ENCODE peak calls at places on chromosome 11, in six cellular contexts. One of them, this sample, is unnamed.

GRCh38 chr11:100639140-100639539 is 47.9 kb upstream of the ARHGAP42 start:
- DNase-seq in MM.1S: no peak
- DNase-seq in PC-3: no peak
- DNase-seq in SK-N-SH: no peak
- DNase-seq in neural progenitor cell: no peak
- DNase-seq in OCI-LY7: no peak
- DNase-seq in this sample: no peak

GRCh38 chr11:2270322-2271076 is at the start of gene ASCL2:
- DNase-seq in MM.1S: no peak
- DNase-seq in OCI-LY7: no peak
- DNase-seq in neural progenitor cell: peak; percentile 40
- DNase-seq in PC-3: no peak
- DNase-seq in SK-N-SH: peak; percentile 43
- DNase-seq in this sample: no peak

GRCh38 chr11:75852406-75853017 is 37.5 kb downstream of the UVRAG start:
- DNase-seq in PC-3: no peak
- DNase-seq in OCI-LY7: no peak
- DNase-seq in SK-N-SH: no peak
- DNase-seq in MM.1S: no peak
- DNase-seq in neural progenitor cell: no peak
- DNase-seq in this sample: peak; percentile 10

GRCh38 chr11:86116996-86117705 is 48.3 kb upstream of the PICALM start:
- DNase-seq in SK-N-SH: no peak
- DNase-seq in MM.1S: no peak
- DNase-seq in PC-3: peak; percentile 73
- DNase-seq in neural progenitor cell: no peak
- DNase-seq in OCI-LY7: no peak
- DNase-seq in this sample: peak; percentile 78

GRCh38 chr11:33687733-33688479 is 12.7 kb downstream of the C11orf91 start:
- DNase-seq in neural progenitor cell: peak; percentile 75
- DNase-seq in OCI-LY7: peak; percentile 74
- DNase-seq in MM.1S: peak; percentile 76
- DNase-seq in SK-N-SH: peak; percentile 71
- DNase-seq in PC-3: peak; percentile 82
- DNase-seq in this sample: peak; percentile 86

GRCh38 chr11:3051435-3052108 is 5.7 kb downstream of the CARS1 start:
- DNase-seq in SK-N-SH: no peak
- DNase-seq in PC-3: no peak
- DNase-seq in MM.1S: no peak
- DNase-seq in neural progenitor cell: no peak
- DNase-seq in OCI-LY7: no peak
- DNase-seq in this sample: no peak

GRCh38 chr11:76408171-76408965 is 27.2 kb downstream of the GVQW3 start:
- DNase-seq in OCI-LY7: peak; percentile 45
- DNase-seq in PC-3: no peak
- DNase-seq in neural progenitor cell: no peak
- DNase-seq in MM.1S: no peak
- DNase-seq in SK-N-SH: peak; percentile 27
- DNase-seq in this sample: no peak

GRCh38 chr11:73145986-73146575 is 4.0 kb upstream of the FCHSD2 start:
- DNase-seq in PC-3: no peak
- DNase-seq in neural progenitor cell: no peak
- DNase-seq in SK-N-SH: peak; percentile 31
- DNase-seq in OCI-LY7: no peak
- DNase-seq in MM.1S: no peak
- DNase-seq in this sample: no peak

GRCh38 chr11:65329503-65329902 is 4.1 kb upstream of the DPF2 start:
- DNase-seq in neural progenitor cell: no peak
- DNase-seq in MM.1S: no peak
- DNase-seq in SK-N-SH: no peak
- DNase-seq in PC-3: no peak
- DNase-seq in OCI-LY7: no peak
- DNase-seq in this sample: no peak

GRCh38 chr11:6695377-6695776 is 12.2 kb upstream of the MRPL17 start:
- DNase-seq in OCI-LY7: no peak
- DNase-seq in SK-N-SH: no peak
- DNase-seq in neural progenitor cell: no peak
- DNase-seq in PC-3: no peak
- DNase-seq in MM.1S: no peak
- DNase-seq in this sample: peak; percentile 79

GRCh38 chr11:1202154-1202775 is 20.6 kb upstream of the MUC5B start:
- DNase-seq in neural progenitor cell: no peak
- DNase-seq in PC-3: no peak
- DNase-seq in OCI-LY7: peak; percentile 13
- DNase-seq in MM.1S: no peak
- DNase-seq in SK-N-SH: peak; percentile 60
- DNase-seq in this sample: peak; percentile 45

GRCh38 chr11:9859491-9860305 is 195.8 kb downstream of the SWAP70 start:
- DNase-seq in MM.1S: no peak
- DNase-seq in PC-3: no peak
- DNase-seq in SK-N-SH: no peak
- DNase-seq in neural progenitor cell: no peak
- DNase-seq in OCI-LY7: no peak
- DNase-seq in this sample: peak; percentile 64

GRCh38 chr11:19234428-19234827 is 6.3 kb downstream of the E2F8 start:
- DNase-seq in MM.1S: no peak
- DNase-seq in neural progenitor cell: no peak
- DNase-seq in OCI-LY7: no peak
- DNase-seq in PC-3: no peak
- DNase-seq in SK-N-SH: no peak
- DNase-seq in this sample: no peak

GRCh38 chr11:1837171-1838076 is 1.4 kb upstream of the TNNI2 start:
- DNase-seq in PC-3: peak; percentile 33
- DNase-seq in MM.1S: peak; percentile 43
- DNase-seq in neural progenitor cell: peak; percentile 93
- DNase-seq in OCI-LY7: peak; percentile 88
- DNase-seq in SK-N-SH: peak; percentile 97
- DNase-seq in this sample: peak; percentile 64

GRCh38 chr11:134574947-134575346 is 162.9 kb upstream of the B3GAT1 start:
- DNase-seq in SK-N-SH: no peak
- DNase-seq in OCI-LY7: no peak
- DNase-seq in PC-3: no peak
- DNase-seq in MM.1S: no peak
- DNase-seq in neural progenitor cell: no peak
- DNase-seq in this sample: no peak

GRCh38 chr11:19027829-19028595 is 32.5 kb downstream of the MRGPRX2 start:
- DNase-seq in MM.1S: no peak
- DNase-seq in neural progenitor cell: no peak
- DNase-seq in OCI-LY7: no peak
- DNase-seq in SK-N-SH: no peak
- DNase-seq in PC-3: peak; percentile 98
- DNase-seq in this sample: peak; percentile 72

GRCh38 chr11:76808996-76809395 is 25.8 kb downstream of the TSKU start:
- DNase-seq in OCI-LY7: no peak
- DNase-seq in MM.1S: no peak
- DNase-seq in SK-N-SH: no peak
- DNase-seq in neural progenitor cell: no peak
- DNase-seq in PC-3: no peak
- DNase-seq in this sample: no peak

GRCh38 chr11:133809525-133810178 is 35.7 kb downstream of the SPATA19 start:
- DNase-seq in neural progenitor cell: peak; percentile 65
- DNase-seq in SK-N-SH: no peak
- DNase-seq in MM.1S: no peak
- DNase-seq in OCI-LY7: no peak
- DNase-seq in PC-3: no peak
- DNase-seq in this sample: no peak

GRCh38 chr11:125535585-125535984 is 33.7 kb upstream of the EI24 start:
- DNase-seq in SK-N-SH: no peak
- DNase-seq in neural progenitor cell: no peak
- DNase-seq in PC-3: no peak
- DNase-seq in OCI-LY7: no peak
- DNase-seq in MM.1S: no peak
- DNase-seq in this sample: no peak

GRCh38 chr11:29017941-29018340 is 909.8 kb downstream of the METTL15 start:
- DNase-seq in OCI-LY7: no peak
- DNase-seq in PC-3: peak; percentile 39
- DNase-seq in SK-N-SH: no peak
- DNase-seq in MM.1S: no peak
- DNase-seq in neural progenitor cell: no peak
- DNase-seq in this sample: no peak

GRCh38 chr11:27921472-27921871 is 186.5 kb downstream of the KIF18A start:
- DNase-seq in SK-N-SH: no peak
- DNase-seq in PC-3: peak; percentile 27
- DNase-seq in neural progenitor cell: no peak
- DNase-seq in MM.1S: no peak
- DNase-seq in OCI-LY7: no peak
- DNase-seq in this sample: peak; percentile 51

GRCh38 chr11:124481365-124482323 is 36.1 kb upstream of the OR8B8 start:
- DNase-seq in neural progenitor cell: peak; percentile 61
- DNase-seq in PC-3: peak; percentile 57
- DNase-seq in OCI-LY7: peak; percentile 8
- DNase-seq in MM.1S: peak; percentile 54
- DNase-seq in SK-N-SH: peak; percentile 4
- DNase-seq in this sample: peak; percentile 66

GRCh38 chr11:76860539-76861475 is at the start of gene ACER3:
- DNase-seq in PC-3: peak; percentile 98
- DNase-seq in OCI-LY7: peak; percentile 97
- DNase-seq in neural progenitor cell: peak; percentile 98
- DNase-seq in SK-N-SH: peak; percentile 99
- DNase-seq in MM.1S: peak; percentile 96
- DNase-seq in this sample: peak; percentile 96

GRCh38 chr11:111954154-111954553 is 17.0 kb downstream of the DIXDC1 start:
- DNase-seq in neural progenitor cell: no peak
- DNase-seq in SK-N-SH: no peak
- DNase-seq in PC-3: no peak
- DNase-seq in OCI-LY7: no peak
- DNase-seq in MM.1S: no peak
- DNase-seq in this sample: no peak
- TF ChIP-seq EZH2phosphoT487 in neural progenitor cell: no peak
- TF ChIP-seq EZH2phosphoT487 in SK-N-SH: no peak
- TF ChIP-seq EZH2phosphoT487 in PC-3: no peak
- TF ChIP-seq EZH2phosphoT487 in OCI-LY7: no peak
- TF ChIP-seq EZH2phosphoT487 in MM.1S: no peak
- TF ChIP-seq EZH2phosphoT487 in this sample: no peak

GRCh38 chr11:128351168-128351567 is 236.2 kb downstream of the ETS1 start:
- DNase-seq in PC-3: no peak
- DNase-seq in SK-N-SH: no peak
- DNase-seq in neural progenitor cell: no peak
- DNase-seq in OCI-LY7: no peak
- DNase-seq in MM.1S: no peak
- DNase-seq in this sample: no peak
- H3K4me2 ChIP-seq in PC-3: no peak overlapping the region
- H3K4me2 ChIP-seq in SK-N-SH: no peak overlapping the region
- H3K4me2 ChIP-seq in neural progenitor cell: no peak overlapping the region
- H3K4me2 ChIP-seq in OCI-LY7: no peak overlapping the region
- H3K4me2 ChIP-seq in MM.1S: no peak overlapping the region
- H3K4me2 ChIP-seq in this sample: no peak overlapping the region

GRCh38 chr11:14149683-14150082 is 187.2 kb downstream of the SPON1 start:
- DNase-seq in OCI-LY7: no peak
- DNase-seq in PC-3: no peak
- DNase-seq in MM.1S: no peak
- DNase-seq in SK-N-SH: no peak
- DNase-seq in neural progenitor cell: no peak
- DNase-seq in this sample: no peak

GRCh38 chr11:14150878-14151277 is 188.4 kb downstream of the SPON1 start:
- DNase-seq in neural progenitor cell: no peak
- DNase-seq in PC-3: no peak
- DNase-seq in SK-N-SH: peak; percentile 46
- DNase-seq in MM.1S: no peak
- DNase-seq in OCI-LY7: no peak
- DNase-seq in this sample: no peak

GRCh38 chr11:14141676-14142075 is 179.2 kb downstream of the SPON1 start:
- DNase-seq in PC-3: no peak
- DNase-seq in MM.1S: no peak
- DNase-seq in OCI-LY7: no peak
- DNase-seq in neural progenitor cell: no peak
- DNase-seq in SK-N-SH: no peak
- DNase-seq in this sample: peak; percentile 21

GRCh38 chr11:14148653-14149273 is 186.2 kb downstream of the SPON1 start:
- DNase-seq in MM.1S: peak; percentile 43
- DNase-seq in SK-N-SH: no peak
- DNase-seq in neural progenitor cell: peak; percentile 30
- DNase-seq in PC-3: peak; percentile 72
- DNase-seq in OCI-LY7: peak; percentile 76
- DNase-seq in this sample: peak; percentile 67

DNA sequence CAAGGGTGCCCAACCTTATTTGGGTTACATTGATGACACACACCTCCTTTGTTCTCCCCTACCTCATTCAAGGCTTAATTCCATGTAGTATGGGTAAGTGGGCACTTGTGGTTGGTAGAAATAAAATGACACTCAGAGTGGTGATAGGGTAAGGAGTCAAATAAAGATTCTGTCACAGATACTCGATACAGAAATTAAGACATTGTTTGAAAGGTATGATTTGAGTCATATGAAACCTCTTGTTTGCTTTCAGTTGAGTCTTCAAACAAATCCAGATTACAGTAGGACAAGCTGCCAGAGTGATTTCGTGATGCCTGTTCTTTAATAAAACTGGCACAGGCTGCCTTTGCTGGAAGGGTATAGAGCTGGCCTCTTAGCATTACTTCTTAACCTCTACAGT is 182.4 kb downstream of the SPON1 start:
- DNase-seq in SK-N-SH: no peak
- DNase-seq in OCI-LY7: no peak
- DNase-seq in MM.1S: no peak
- DNase-seq in neural progenitor cell: no peak
- DNase-seq in PC-3: peak; percentile 45
- DNase-seq in this sample: no peak
- TF ChIP-seq EZH2phosphoT487 in SK-N-SH: no peak
- TF ChIP-seq EZH2phosphoT487 in OCI-LY7: no peak
- TF ChIP-seq EZH2phosphoT487 in MM.1S: no peak
- TF ChIP-seq EZH2phosphoT487 in neural progenitor cell: no peak
- TF ChIP-seq EZH2phosphoT487 in PC-3: no peak
- TF ChIP-seq EZH2phosphoT487 in this sample: no peak

GRCh38 chr11:116693206-116694016 is 79.4 kb downstream of the BUD13 start:
- DNase-seq in MM.1S: no peak
- DNase-seq in SK-N-SH: peak; percentile 10
- DNase-seq in PC-3: peak; percentile 86
- DNase-seq in OCI-LY7: no peak
- DNase-seq in neural progenitor cell: no peak
- DNase-seq in this sample: no peak

GRCh38 chr11:116689413-116690127 is 83.2 kb downstream of the BUD13 start:
- DNase-seq in SK-N-SH: no peak
- DNase-seq in OCI-LY7: no peak
- DNase-seq in PC-3: no peak
- DNase-seq in neural progenitor cell: no peak
- DNase-seq in MM.1S: no peak
- DNase-seq in this sample: no peak

GRCh38 chr11:116690623-116691022 is 82.2 kb downstream of the BUD13 start:
- DNase-seq in MM.1S: no peak
- DNase-seq in neural progenitor cell: no peak
- DNase-seq in SK-N-SH: no peak
- DNase-seq in OCI-LY7: no peak
- DNase-seq in PC-3: no peak
- DNase-seq in this sample: no peak

GRCh38 chr11:116692318-116693106 is 80.3 kb downstream of the BUD13 start:
- DNase-seq in PC-3: no peak
- DNase-seq in MM.1S: no peak
- DNase-seq in SK-N-SH: peak; percentile 14
- DNase-seq in neural progenitor cell: no peak
- DNase-seq in OCI-LY7: no peak
- DNase-seq in this sample: no peak

DNA sequence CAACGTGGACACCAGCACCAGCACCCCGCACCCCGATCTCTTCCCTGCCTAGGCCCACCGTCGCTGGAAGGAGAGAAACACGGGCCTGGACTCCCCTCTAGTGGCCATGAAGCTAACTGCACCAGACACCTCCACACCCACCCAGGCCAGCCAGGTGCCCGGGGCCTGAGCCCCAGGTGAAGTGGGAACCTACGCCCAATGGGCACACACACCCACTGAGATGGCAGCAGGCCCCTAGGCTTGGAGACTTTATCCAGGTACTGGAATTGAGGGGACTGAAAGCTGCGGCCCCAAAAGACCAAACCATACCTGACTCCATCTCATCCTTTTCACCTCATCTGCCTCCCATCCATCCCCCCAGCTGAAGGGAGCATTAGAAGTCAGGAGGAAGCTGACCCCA is 81.0 kb downstream of the BUD13 start:
- DNase-seq in SK-N-SH: peak; percentile 91
- DNase-seq in MM.1S: peak; percentile 46
- DNase-seq in OCI-LY7: peak; percentile 49
- DNase-seq in PC-3: peak; percentile 66
- DNase-seq in neural progenitor cell: peak; percentile 75
- DNase-seq in this sample: peak; percentile 52
- H3K4me2 ChIP-seq in SK-N-SH: no peak overlapping the region
- H3K4me2 ChIP-seq in MM.1S: peak overlapping the region; percentile 22
- H3K4me2 ChIP-seq in OCI-LY7: no peak overlapping the region
- H3K4me2 ChIP-seq in PC-3: no peak overlapping the region
- H3K4me2 ChIP-seq in neural progenitor cell: no peak overlapping the region
- H3K4me2 ChIP-seq in this sample: no peak overlapping the region